ENCODE peak calls at places on chromosome X, in five cellular contexts. J is brain microvascular endothelial cell, E is tibial artery, V is HL-60, C is RWPE1. O is an unnamed sample.

GRCh38 chrX:150038977-150039599 is 100.8 kb upstream of the EOLA2 start:
- DNase-seq in E (no peak), V (no peak), J (no peak), C (no peak), O (no peak)

GRCh38 chrX:129980540-129981206 is 1.8 kb upstream of the BCORL1 start:
- DNase-seq in E (peak), V (no peak), J (no peak), C (no peak), O (peak)

GRCh38 chrX:10158279-10158939 is 1.6 kb downstream of the CLCN4 start:
- DNase-seq in C (no peak), J (no peak), V (no peak), E (no peak), O (no peak)

GRCh38 chrX:70439016-70439415 is 5.6 kb upstream of the DLG3 start:
- DNase-seq in C (no peak), J (no peak), V (no peak), E (no peak), O (no peak)

GRCh38 chrX:54695231-54695630 is 102.8 kb downstream of the ITIH6 start:
- DNase-seq in C (no peak), E (no peak), J (no peak), V (no peak), O (no peak)

GRCh38 chrX:31546130-31546529 is 474.3 kb upstream of the FTHL17 start:
- DNase-seq in C (peak), J (peak), E (peak), V (no peak), O (no peak)

GRCh38 chrX:40719218-40719617 is 16.1 kb downstream of the MED14 start:
- DNase-seq in C (peak), V (no peak), J (no peak), E (no peak), O (no peak)

GRCh38 chrX:139898334-139898733 is 34.5 kb downstream of the ATP11C start:
- DNase-seq in E (no peak), V (no peak), C (no peak), J (no peak), O (no peak)

GRCh38 chrX:56759736-56760409 is 30.8 kb downstream of the NBDY start:
- DNase-seq in J (no peak), E (no peak), C (no peak), V (no peak), O (peak)

DNA sequence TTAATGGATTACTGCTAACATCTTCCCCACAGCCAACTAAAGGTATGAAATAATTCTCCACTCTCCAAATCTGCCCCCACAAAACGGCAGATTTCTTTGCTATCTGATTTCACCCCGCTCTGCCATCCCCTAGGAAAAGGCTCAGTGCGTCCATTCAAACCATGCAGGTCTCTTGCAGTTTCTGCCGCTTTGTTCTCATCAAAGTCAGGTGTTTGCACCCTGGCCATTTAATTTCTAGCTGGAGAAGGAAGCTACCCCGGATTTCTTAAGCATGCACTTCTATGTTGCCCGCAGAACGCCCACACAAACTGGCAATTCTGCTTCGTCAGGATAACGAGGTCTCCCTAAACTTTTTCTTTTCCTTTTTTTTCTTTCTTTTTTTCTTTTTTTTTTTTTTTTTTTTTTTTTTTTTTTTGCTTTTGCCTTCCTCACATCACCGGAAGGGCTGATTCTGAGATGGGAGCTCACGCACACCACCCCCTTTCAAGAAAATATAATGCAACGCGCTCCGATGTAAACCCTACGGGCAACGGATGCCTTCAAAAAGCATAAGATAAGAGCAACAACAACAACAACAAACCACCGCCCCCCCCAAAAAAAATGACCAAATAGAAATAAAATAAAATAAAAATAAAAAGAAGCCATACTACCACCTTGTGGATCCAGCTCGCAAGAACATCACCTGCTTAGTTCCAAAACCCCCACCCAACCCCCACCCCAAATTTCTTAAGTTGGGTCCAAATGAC is 3.2 kb downstream of the NLGN4X start:
- DNase-seq in V (no peak), J (no peak), E (no peak), C (no peak), O (no peak)
- TF ChIP-seq CTCF in V (no peak), J (peak), E (no peak), C (no peak), O (no peak)

DNA sequence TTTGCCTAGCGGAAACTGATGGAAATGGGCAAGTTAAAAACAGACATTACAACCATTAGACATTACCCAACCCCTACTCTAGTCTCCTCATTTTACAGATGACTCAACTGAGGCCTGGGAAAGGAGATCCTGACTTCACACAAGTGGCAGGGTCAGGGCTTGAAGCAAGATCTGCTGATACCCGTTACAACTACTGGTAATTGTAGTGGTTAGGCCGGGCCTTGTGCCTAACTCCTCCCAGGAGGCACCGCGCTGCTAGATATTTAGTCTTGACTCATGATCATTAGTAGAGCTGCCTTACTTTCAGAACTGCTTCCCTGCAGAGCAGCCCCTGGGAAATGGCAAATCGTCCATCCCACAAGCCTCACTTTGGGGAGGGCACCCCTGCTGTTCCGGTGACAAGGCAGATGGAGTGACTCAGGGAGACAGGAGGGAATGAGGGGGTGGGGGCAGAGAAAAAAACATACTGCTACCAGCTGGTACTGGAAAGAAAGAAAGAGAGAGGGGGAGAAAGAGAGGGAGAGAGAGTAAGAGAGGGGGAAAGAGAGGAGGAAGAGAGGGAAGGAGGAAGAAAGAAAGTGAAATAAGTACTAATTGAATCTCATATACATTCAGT is 12.2 kb downstream of the ARHGEF6 start:
- DNase-seq in C (peak), J (peak), E (peak), V (peak), O (no peak)
- TF ChIP-seq CTCF in C (no peak), J (no peak), E (no peak), V (no peak), O (no peak)

GRCh38 chrX:117843749-117844148 is 272.9 kb downstream of the KLHL13 start:
- DNase-seq in C (no peak), J (no peak), E (no peak), V (no peak), O (no peak)

GRCh38 chrX:117835034-117835433 is 281.6 kb downstream of the KLHL13 start:
- DNase-seq in V (no peak), E (no peak), J (no peak), C (no peak), O (no peak)

GRCh38 chrX:117840645-117841044 is 276.0 kb downstream of the KLHL13 start:
- DNase-seq in V (no peak), J (no peak), C (no peak), E (no peak), O (no peak)

GRCh38 chrX:117838581-117839331 is 277.9 kb downstream of the KLHL13 start:
- DNase-seq in C (no peak), J (no peak), V (no peak), E (no peak), O (no peak)

DNA sequence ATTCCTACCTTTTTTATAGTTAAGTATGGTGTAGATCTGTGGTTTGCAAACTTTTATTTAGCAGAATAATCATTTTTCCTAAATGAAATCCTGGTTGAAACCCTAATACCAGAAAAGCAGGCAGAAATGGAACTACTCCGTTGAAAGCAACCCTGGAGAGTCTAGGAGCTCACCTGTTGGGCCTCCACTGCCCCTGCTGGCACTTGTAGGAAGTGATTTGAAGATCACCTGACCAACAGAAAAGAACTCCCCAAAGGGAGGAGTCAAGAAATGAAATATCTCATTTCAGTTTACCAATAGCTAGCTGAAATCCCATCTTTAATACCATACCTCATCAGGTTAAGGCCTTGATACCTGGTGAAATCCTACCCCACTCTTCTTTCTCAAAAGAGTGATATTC is 277.1 kb downstream of the KLHL13 start:
- DNase-seq in E (no peak), V (no peak), J (no peak), C (no peak), O (no peak)
- TF ChIP-seq CTCF in E (no peak), V (no peak), J (no peak), C (no peak), O (no peak)

GRCh38 chrX:29687687-29688086 is 527.7 kb upstream of the MAGEB2 start:
- DNase-seq in V (no peak), J (peak), E (no peak), C (peak), O (no peak)
- TF ChIP-seq CTCF in V (no peak), J (peak), E (no peak), C (no peak), O (peak)

GRCh38 chrX:115449742-115450141 is 111.2 kb upstream of the PLS3 start:
- DNase-seq in V (no peak), E (peak), J (no peak), C (no peak), O (peak)
- TF ChIP-seq CTCF in V (no peak), E (no peak), J (no peak), C (no peak), O (no peak)

GRCh38 chrX:125394449-125394848 is 74.8 kb downstream of the TEX13C start:
- DNase-seq in C (no peak), V (no peak), J (no peak), E (no peak), O (no peak)
- TF ChIP-seq CTCF in C (no peak), V (no peak), J (no peak), E (no peak), O (no peak)

O was measured in right lobe of liver.